ENCODE peak calls at places on chromosome 6, in five cellular contexts. Q, C, A, F and S are unnamed samples.

GRCh38 chr6:36616888-36617521 is 22.8 kb downstream of the SRSF3 start:
- DNase-seq in C (no peak), F (no peak), A (no peak), Q (no peak), S (peak)

GRCh38 chr6:14763139-14763538 is 482.7 kb upstream of the JARID2 start:
- DNase-seq in F (no peak), A (no peak), C (no peak), Q (no peak), S (no peak)

GRCh38 chr6:132530293-132530974 is 7.6 kb upstream of the TAAR9 start:
- DNase-seq in Q (peak), F (peak), A (peak), C (peak), S (no peak)

GRCh38 chr6:108293527-108294296 is 1.1 kb upstream of the AFG1L start:
- DNase-seq in A (no peak), C (no peak), F (no peak), Q (peak), S (no peak)

GRCh38 chr6:134663800-134664535 is 285.9 kb downstream of the ALDH8A1 start:
- DNase-seq in C (no peak), Q (no peak), F (no peak), A (no peak), S (no peak)

GRCh38 chr6:20929283-20929682 is 395.0 kb downstream of the CDKAL1 start:
- DNase-seq in C (no peak), Q (peak), A (no peak), F (no peak), S (no peak)

GRCh38 chr6:11798096-11798495 is 19.5 kb upstream of the ADTRP start:
- DNase-seq in A (no peak), Q (no peak), C (no peak), F (no peak), S (no peak)

GRCh38 chr6:15500901-15501805 is 161.7 kb downstream of the DTNBP1 start:
- DNase-seq in Q (no peak), A (no peak), C (peak), F (no peak), S (no peak)

GRCh38 chr6:170100046-170100445 is 190.8 kb downstream of the DLL1 start:
- DNase-seq in Q (no peak), C (peak), A (no peak), F (no peak), S (peak)

GRCh38 chr6:11434565-11435326 is 102.8 kb upstream of the TMEM170B start:
- DNase-seq in F (no peak), C (peak), Q (no peak), A (no peak), S (no peak)

GRCh38 chr6:129370268-129370916 is 339.6 kb downstream of the ARHGAP18 start:
- DNase-seq in Q (peak), A (peak), F (no peak), C (no peak), S (no peak)

GRCh38 chr6:119351005-119351394 is 1.4 kb upstream of the MAN1A1 start:
- DNase-seq in C (no peak), F (no peak), A (no peak), Q (peak), S (no peak)

GRCh38 chr6:147930743-147931142 is 411.9 kb upstream of the SASH1 start:
- DNase-seq in Q (peak), F (no peak), C (no peak), A (no peak), S (no peak)

GRCh38 chr6:43953256-43953655 is 174.0 kb downstream of the MRPL14 start:
- DNase-seq in Q (no peak), C (no peak), A (no peak), F (no peak), S (no peak)

GRCh38 chr6:124679392-124679791 is 282.8 kb upstream of the RNF217 start:
- DNase-seq in C (peak), A (no peak), F (no peak), Q (no peak), S (no peak)

GRCh38 chr6:81842254-81842653 is 89.8 kb upstream of the TENT5A start:
- DNase-seq in Q (no peak), C (no peak), F (no peak), A (no peak), S (no peak)

GRCh38 chr6:46357591-46357990 is 133.7 kb downstream of the RCAN2 start:
- DNase-seq in C (no peak), A (no peak), Q (no peak), F (no peak), S (no peak)

GRCh38 chr6:160532315-160532714 is 131.8 kb downstream of the LPA start:
- DNase-seq in F (no peak), C (no peak), A (no peak), Q (no peak), S (no peak)

GRCh38 chr6:165826487-165827189 is 163.6 kb upstream of the PDE10A start:
- DNase-seq in A (no peak), C (no peak), F (no peak), Q (peak), S (no peak)

GRCh38 chr6:89347825-89348224 is 4.7 kb downstream of the UBE2J1 start:
- DNase-seq in A (no peak), C (peak), F (no peak), Q (no peak), S (no peak)

GRCh38 chr6:130778946-130779657 is 48.1 kb upstream of the SMLR1 start:
- DNase-seq in F (no peak), A (peak), C (no peak), Q (no peak), S (no peak)

GRCh38 chr6:142716097-142716496 is 228.9 kb downstream of the HIVEP2 start:
- DNase-seq in A (no peak), C (no peak), F (no peak), Q (no peak), S (no peak)

GRCh38 chr6:12342664-12343063 is 52.5 kb downstream of the EDN1 start:
- DNase-seq in C (no peak), F (no peak), A (no peak), Q (no peak), S (no peak)

GRCh38 chr6:82801083-82801482 is 264.6 kb downstream of the UBE3D start:
- DNase-seq in A (no peak), Q (no peak), C (no peak), F (no peak), S (no peak)

GRCh38 chr6:82072113-82072512 is 175.4 kb downstream of the IBTK start:
- DNase-seq in Q (no peak), C (peak), F (no peak), A (no peak), S (no peak)

GRCh38 chr6:46876126-46876525 is 45.6 kb downstream of the ADGRF5 start:
- DNase-seq in F (no peak), A (no peak), Q (no peak), C (no peak), S (no peak)

GRCh38 chr6:43916924-43917877 is 147.2 kb downstream of the VEGFA start:
- DNase-seq in C (peak), Q (no peak), A (no peak), F (no peak), S (peak)

GRCh38 chr6:28648035-28648877 is 122.6 kb downstream of the GPX5 start:
- DNase-seq in C (no peak), F (peak), A (peak), Q (peak), S (no peak)

GRCh38 chr6:158269657-158270056 is 42.6 kb upstream of the TULP4 start:
- DNase-seq in C (no peak), A (no peak), F (no peak), Q (no peak), S (no peak)